ENCODE peak calls at places on chromosome 7, in eight cellular contexts. T is WERI-Rb-1; Q is retina; W is ELR; Z is nephron progenitor cell; F is NCI-H1105 treated with DMSO at 0.1 percent for 48 hours; E is stimulated activated CD8-positive, alpha-beta memory T cell treated with anti-CD3 and anti-CD28 coated beads, Interleukin-15, amount 100 ng/mL, for 48 hours; U is left ventricle myocardium superior. S is an unnamed sample.

GRCh38 chr7:140404565-140405080 is 765 bp downstream of the RAB19 start:
- DNase-seq in Q (peak), W (no peak), U (no peak), T (no peak), Z (peak), E (no peak), F (peak), S (no peak)

GRCh38 chr7:48035967-48036478 is 680 bp downstream of the C7orf57 start:
- DNase-seq in E (no peak), Q (no peak), W (peak), T (peak), U (peak), Z (peak), F (no peak), S (peak)

GRCh38 chr7:114084381-114085312 is 165.8 kb upstream of the PPP1R3A start:
- DNase-seq in E (no peak), F (peak), W (no peak), T (peak), Q (peak), Z (peak), U (peak), S (no peak)

GRCh38 chr7:77315102-77315501 is 101.0 kb downstream of the GSAP start:
- DNase-seq in Q (no peak), F (no peak), T (no peak), E (no peak), W (no peak), U (peak), Z (no peak), S (no peak)

GRCh38 chr7:96055717-96056116 is 266.2 kb downstream of the SLC25A13 start:
- DNase-seq in Q (no peak), F (no peak), W (no peak), E (no peak), U (no peak), Z (no peak), T (no peak), S (no peak)

GRCh38 chr7:145088111-145088745 is 252.4 kb upstream of the TPK1 start:
- DNase-seq in E (no peak), Q (no peak), W (no peak), T (no peak), U (no peak), Z (no peak), F (no peak), S (no peak)

GRCh38 chr7:13898957-13899670 is 90.4 kb downstream of the ETV1 start:
- DNase-seq in F (no peak), Q (no peak), Z (no peak), U (no peak), E (no peak), W (no peak), T (no peak), S (no peak)

GRCh38 chr7:96596120-96596826 is 113.4 kb downstream of the SEM1 start:
- DNase-seq in E (no peak), W (peak), Q (no peak), F (peak), T (peak), Z (no peak), U (no peak), S (peak)

GRCh38 chr7:67489881-67490280 is 493.2 kb downstream of the TYW1 start:
- DNase-seq in E (no peak), Q (no peak), T (no peak), Z (no peak), F (no peak), U (no peak), W (peak), S (no peak)

GRCh38 chr7:7114575-7115291 is 67.6 kb upstream of the C1GALT1 start:
- DNase-seq in W (no peak), Z (no peak), Q (no peak), E (no peak), T (no peak), F (no peak), U (no peak), S (no peak)

GRCh38 chr7:12947465-12947864 is 260.0 kb downstream of the ARL4A start:
- DNase-seq in Q (no peak), W (no peak), E (no peak), Z (no peak), T (no peak), F (no peak), U (no peak), S (no peak)